ENCODE peak calls at places on chromosomes 7 and 10, in seven cellular contexts. Z is AG04450, D is cardiac muscle cell, V is cardiac fibroblast, K is HFF-Myc, T is fibroblast of the aortic adventitia, X is neural progenitor cell. G is an unnamed sample.
A peak's percentile ranks its signal among the peaks of the same experiment; 100 is the strongest.

GRCh38 chr7:28102778-28103177 is 77.8 kb downstream of the JAZF1 start:
- DNase-seq in Z (no peak), V (peak; percentile 83), T (peak; percentile 45), K (no peak), X (no peak), D (peak; percentile 42), G (no peak)

GRCh38 chr10:116306847-116307246 is 17.4 kb upstream of the CCDC172 start:
- DNase-seq in X (no peak), K (no peak), V (no peak), T (no peak), Z (no peak), D (no peak), G (no peak)

GRCh38 chr7:44286182-44286617 is 39.2 kb downstream of the CAMK2B start:
- DNase-seq in D (no peak), X (no peak), K (no peak), T (no peak), Z (no peak), V (no peak), G (no peak)

GRCh38 chr7:5679741-5680473 is 101.6 kb downstream of the RNF216 start:
- DNase-seq in K (no peak), Z (no peak), T (no peak), D (no peak), V (peak; percentile 47), X (no peak), G (no peak)

GRCh38 chr7:48481235-48481634 is 310.0 kb downstream of the ABCA13 start:
- DNase-seq in Z (no peak), V (peak; percentile 1), T (no peak), X (no peak), K (no peak), D (no peak), G (no peak)

GRCh38 chr10:22137542-22137941 is 80.3 kb downstream of the EBLN1 start:
- DNase-seq in D (no peak), V (no peak), T (no peak), X (no peak), Z (no peak), K (no peak), G (no peak)

GRCh38 chr10:132644544-132645530 is 107.2 kb downstream of the INPP5A start:
- DNase-seq in K (no peak), T (no peak), V (no peak), X (no peak), Z (no peak), D (no peak), G (no peak)

GRCh38 chr7:117072620-117073118 is 119.4 kb downstream of the ST7 start:
- DNase-seq in Z (no peak), T (peak; percentile 63), D (peak; percentile 52), V (peak; percentile 33), X (peak; percentile 52), K (no peak), G (peak; percentile 92)

GRCh38 chr10:21030096-21030495 is 133.0 kb upstream of the NEBL start:
- DNase-seq in Z (no peak), D (peak; percentile 93), V (peak; percentile 88), X (no peak), T (no peak), K (no peak), G (no peak)

GRCh38 chr7:28140964-28141363 is 39.6 kb downstream of the JAZF1 start:
- DNase-seq in V (no peak), D (no peak), T (no peak), Z (no peak), X (no peak), K (no peak), G (no peak)

GRCh38 chr7:192701-193536 is 548 bp downstream of the FAM20C start:
- DNase-seq in X (peak; percentile 50), T (no peak), K (no peak), D (no peak), V (peak; percentile 33), Z (no peak), G (no peak)

GRCh38 chr7:2148189-2148588 is 84.6 kb downstream of the MAD1L1 start:
- DNase-seq in K (no peak), V (no peak), X (peak; percentile 24), D (no peak), Z (no peak), T (no peak), G (no peak)
- TF ChIP-seq CTCF in K (peak; percentile 4), V (peak; percentile 7), X (peak; percentile 44), D (peak; percentile 12), Z (no peak), T (no peak), G (peak; percentile 36)

GRCh38 chr10:113626809-113627370 is 37.0 kb downstream of the NRAP start:
- DNase-seq in T (no peak), D (no peak), V (no peak), Z (no peak), K (no peak), X (no peak), G (peak; percentile 31)

GRCh38 chr10:113628607-113629153 is 35.2 kb downstream of the NRAP start:
- DNase-seq in X (no peak), V (no peak), D (no peak), T (no peak), Z (no peak), K (no peak), G (no peak)

GRCh38 chr10:113627836-113628235 is 36.0 kb downstream of the NRAP start:
- DNase-seq in V (no peak), X (no peak), Z (no peak), K (no peak), D (no peak), T (no peak), G (no peak)

GRCh38 chr10:113630929-113631533 is 32.8 kb downstream of the NRAP start:
- DNase-seq in D (no peak), K (no peak), T (no peak), V (no peak), Z (no peak), X (no peak), G (no peak)

DNA sequence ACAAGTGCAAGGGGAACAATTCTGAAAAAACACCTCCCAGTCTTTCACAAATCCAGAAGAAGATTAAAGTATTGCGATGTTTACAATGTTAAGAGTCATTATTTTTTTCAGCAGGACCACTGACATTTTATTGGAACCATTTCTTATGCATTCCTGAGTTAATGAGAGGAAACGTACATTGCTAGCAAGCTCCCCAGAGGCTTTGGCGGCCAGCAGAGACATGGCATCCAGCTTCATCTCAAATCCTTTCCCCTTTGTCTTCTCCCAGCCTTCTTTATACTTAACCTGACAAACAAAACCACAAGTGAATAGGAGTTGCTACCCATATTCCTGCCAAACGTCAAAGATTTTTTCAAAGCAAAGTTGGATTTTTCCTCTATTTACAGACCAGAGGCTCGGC is 32.2 kb downstream of the NRAP start:
- DNase-seq in X (peak; percentile 68), D (no peak), T (no peak), K (no peak), Z (no peak), V (no peak), G (peak; percentile 66)
- H3K4me3 ChIP-seq in X (no peak overlapping the region), D (no peak overlapping the region), T (no peak overlapping the region), K (no peak overlapping the region), Z (no peak overlapping the region), V (no peak overlapping the region), G (no peak overlapping the region)

GRCh38 chr7:50307368-50308012 is 3.0 kb downstream of the IKZF1 start:
- DNase-seq in T (no peak), Z (no peak), X (peak; percentile 48), V (no peak), K (no peak), D (no peak), G (no peak)
- TF ChIP-seq CTCF in T (no peak), Z (no peak), X (no peak), V (no peak), K (no peak), D (no peak), G (no peak)

DNA sequence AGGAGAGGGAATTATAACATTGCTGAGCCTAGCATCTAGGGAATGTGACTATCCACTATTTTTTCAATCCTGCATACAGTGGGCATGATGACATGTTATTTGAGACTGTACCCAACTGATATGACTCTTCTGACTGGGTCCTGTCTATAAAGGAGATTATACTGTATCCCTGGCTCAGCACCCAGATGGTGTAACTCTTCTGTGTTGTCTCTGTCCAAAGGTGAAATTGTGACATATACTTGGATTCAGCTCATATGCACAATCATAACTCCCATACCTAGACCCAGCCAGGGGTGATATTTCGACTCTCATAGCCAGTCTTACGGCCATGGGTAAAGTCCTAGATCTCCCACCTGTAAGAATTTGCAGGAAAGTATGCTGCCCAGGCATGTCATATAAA is 59.3 kb downstream of the ZNF736 start:
- DNase-seq in D (no peak), Z (no peak), T (no peak), X (no peak), V (no peak), K (no peak), G (no peak)
- H3K4me3 ChIP-seq in D (no peak overlapping the region), Z (no peak overlapping the region), T (no peak overlapping the region), X (no peak overlapping the region), V (no peak overlapping the region), K (no peak overlapping the region), G (no peak overlapping the region)

G was measured in astrocyte of the cerebellum.